ENCODE peak calls at places on chromosomes 13 and 19, in eight cellular contexts. P is bronchial epithelial cell, D is lower lobe of right lung, B is IMR-90, Y is thyroid gland, J is AG04450, Q is kidney epithelial cell, G is uterus. U is an unnamed sample.

GRCh38 chr13:45162821-45163220 is 38.0 kb downstream of the KCTD4 start:
- DNase-seq in P (peak), D (no peak), B (peak), Y (no peak), J (peak), Q (peak), G (no peak), U (peak)

GRCh38 chr19:6811906-6812305 is 39.4 kb downstream of the VAV1 start:
- DNase-seq in P (peak), D (no peak), B (peak), Y (no peak), J (no peak), Q (peak), G (no peak), U (peak)

GRCh38 chr13:113397606-113398425 is 33.9 kb upstream of the GRTP1 start:
- DNase-seq in P (no peak), D (peak), B (no peak), Y (peak), J (no peak), Q (no peak), G (no peak), U (no peak)

GRCh38 chr13:59480398-59480797 is 683.3 kb downstream of the DIAPH3 start:
- DNase-seq in P (no peak), D (no peak), B (no peak), Y (no peak), J (no peak), Q (no peak), G (no peak), U (peak)

GRCh38 chr13:44932850-44933251 is 56.4 kb downstream of the NUFIP1 start:
- DNase-seq in P (peak), D (no peak), B (peak), Y (no peak), J (no peak), Q (no peak), G (peak), U (peak)

GRCh38 chr13:36431204-36432105 is 840 bp upstream of the CCNA1 start:
- DNase-seq in P (no peak), D (peak), B (no peak), Y (peak), J (no peak), Q (no peak), G (no peak), U (no peak)

GRCh38 chr13:36710396-36710795 is 36.6 kb downstream of the SERTM1 start:
- DNase-seq in P (no peak), D (no peak), B (no peak), Y (no peak), J (no peak), Q (no peak), G (no peak), U (no peak)

GRCh38 chr19:56321981-56322558 is 7.4 kb upstream of the ZSCAN5A start:
- DNase-seq in P (no peak), D (no peak), B (no peak), Y (no peak), J (no peak), Q (no peak), G (no peak), U (no peak)

GRCh38 chr19:38673030-38673429 is 25.6 kb downstream of the ACTN4 start:
- DNase-seq in P (no peak), D (no peak), B (no peak), Y (no peak), J (no peak), Q (no peak), G (no peak), U (no peak)

GRCh38 chr19:512548-513365 is 5.5 kb downstream of the TPGS1 start:
- DNase-seq in P (no peak), D (peak), B (no peak), Y (peak), J (no peak), Q (no peak), G (no peak), U (no peak)

GRCh38 chr19:6458695-6459355 is 767 bp downstream of the SLC25A23 start:
- DNase-seq in P (no peak), D (no peak), B (no peak), Y (peak), J (no peak), Q (no peak), G (no peak), U (no peak)

GRCh38 chr13:99702687-99703319 is 201.5 kb downstream of the TM9SF2 start:
- DNase-seq in P (no peak), D (no peak), B (no peak), Y (no peak), J (no peak), Q (no peak), G (no peak), U (no peak)
- TF ChIP-seq CTCF in P (no peak), D (no peak), B (no peak), Y (no peak), J (no peak), Q (no peak), G (no peak), U (no peak)

GRCh38 chr13:47611664-47612288 is 389.3 kb downstream of the SUCLA2 start:
- DNase-seq in P (no peak), D (no peak), B (peak), Y (no peak), J (peak), Q (peak), G (no peak), U (no peak)
- TF ChIP-seq CTCF in P (no peak), D (no peak), B (no peak), Y (no peak), J (peak), Q (no peak), G (no peak), U (no peak)

DNA sequence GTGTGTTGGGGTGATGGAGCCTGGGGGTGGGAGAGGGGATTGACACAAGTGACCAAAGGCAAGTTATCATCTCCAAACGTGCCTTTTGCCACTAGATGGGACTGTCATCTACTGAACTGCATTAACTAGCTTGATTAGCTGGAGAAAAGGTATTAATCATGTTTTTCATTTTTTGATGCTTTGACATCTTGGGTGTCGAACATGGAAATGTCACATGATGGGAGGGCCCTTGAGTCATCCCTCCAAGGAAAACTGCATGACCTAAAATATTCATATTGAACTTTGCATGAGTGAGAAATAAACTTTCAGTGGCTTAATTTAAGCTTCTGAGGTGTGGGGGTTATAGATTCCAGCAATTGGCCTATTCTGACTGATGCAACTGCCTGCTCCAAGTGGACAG is 73.3 kb downstream of the ALOX5AP start:
- DNase-seq in P (no peak), D (no peak), B (no peak), Y (no peak), J (no peak), Q (no peak), G (no peak), U (no peak)
- TF ChIP-seq CTCF in P (no peak), D (no peak), B (no peak), Y (no peak), J (no peak), Q (no peak), G (no peak), U (no peak)

DNA sequence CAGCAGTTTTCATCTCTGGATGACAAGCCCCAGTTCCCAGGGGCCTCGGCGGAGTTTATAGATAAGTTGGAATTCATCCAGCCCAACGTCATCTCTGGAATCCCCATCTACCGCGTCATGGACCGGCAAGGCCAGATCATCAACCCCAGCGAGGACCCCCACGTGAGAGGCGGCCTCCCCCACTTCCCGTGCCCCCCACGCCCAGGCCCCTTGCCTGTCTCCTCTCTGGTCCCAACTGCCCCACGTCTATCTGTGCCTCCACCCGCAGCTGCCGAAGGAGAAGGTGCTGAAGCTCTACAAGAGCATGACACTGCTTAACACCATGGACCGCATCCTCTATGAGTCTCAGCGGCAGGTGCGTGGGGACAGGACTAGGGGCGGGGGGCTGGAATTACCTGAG is 13.0 kb downstream of the BCKDHA start:
- DNase-seq in P (no peak), D (no peak), B (no peak), Y (no peak), J (no peak), Q (no peak), G (no peak), U (no peak)
- TF ChIP-seq CTCF in P (no peak), D (no peak), B (no peak), Y (no peak), J (no peak), Q (no peak), G (no peak), U (no peak)

GRCh38 chr19:3986260-3987041 is 1.2 kb upstream of the EEF2 start:
- DNase-seq in P (peak), D (no peak), B (peak), Y (peak), J (no peak), Q (peak), G (no peak), U (peak)
- TF ChIP-seq CTCF in P (peak), D (peak), B (peak), Y (no peak), J (peak), Q (peak), G (peak), U (peak)

GRCh38 chr19:8412783-8413592 is at the start of gene MARCHF2:
- DNase-seq in P (peak), D (peak), B (peak), Y (peak), J (peak), Q (peak), G (peak), U (peak)
- TF ChIP-seq CTCF in P (peak), D (peak), B (peak), Y (peak), J (peak), Q (peak), G (peak), U (peak)

GRCh38 chr13:46492946-46493345 is 60.0 kb upstream of the LRCH1 start:
- DNase-seq in P (peak), D (no peak), B (peak), Y (no peak), J (no peak), Q (no peak), G (no peak), U (peak)
- TF ChIP-seq CTCF in P (peak), D (peak), B (peak), Y (peak), J (peak), Q (peak), G (peak), U (peak)

DNA sequence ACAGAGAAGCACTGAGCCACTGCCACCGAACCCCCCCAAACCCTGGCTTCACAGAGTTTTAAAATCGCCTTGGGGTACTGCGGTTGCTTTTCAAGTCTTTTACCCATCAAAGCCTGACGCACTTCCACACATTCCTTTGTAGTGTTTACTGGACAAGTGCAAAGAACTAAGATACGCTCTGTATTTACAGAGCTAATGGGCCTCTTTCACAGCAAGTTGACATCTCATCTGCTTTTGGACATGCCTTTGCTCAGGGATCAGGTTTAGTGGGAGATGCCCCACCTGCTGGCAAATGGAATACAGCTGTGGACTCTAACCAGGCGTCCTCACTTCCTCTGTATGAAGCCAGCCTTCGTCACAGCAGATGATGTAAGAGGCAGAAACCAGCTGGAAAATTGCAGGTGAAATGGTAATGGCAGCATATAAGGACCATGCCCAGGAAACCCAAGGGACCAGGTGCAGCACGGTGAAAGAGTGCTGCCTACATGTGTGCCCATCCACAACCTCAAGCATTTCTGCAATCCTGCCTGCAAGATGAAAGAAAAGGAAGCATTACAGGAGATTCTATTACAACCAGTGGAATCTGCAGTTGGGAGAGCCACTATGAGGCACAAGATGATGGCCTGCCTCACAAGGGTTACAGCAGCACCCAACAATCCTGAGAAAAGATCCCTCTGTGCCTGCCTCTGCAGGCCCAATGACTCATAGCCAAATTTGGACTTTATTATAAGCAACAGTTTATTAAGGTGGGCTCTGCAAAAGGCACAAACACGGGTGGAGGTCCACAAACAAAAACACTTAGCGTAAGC is 34.7 kb downstream of the BRD4 start:
- DNase-seq in P (peak), D (no peak), B (peak), Y (no peak), J (peak), Q (no peak), G (no peak), U (peak)
- TF ChIP-seq CTCF in P (peak), D (no peak), B (peak), Y (no peak), J (no peak), Q (peak), G (no peak), U (peak)

U was measured in cardiac fibroblast.